ENCODE peak calls at places on chromosomes 13 and 19, in eight cellular contexts. Q, I, J, L, U, S, G and F are unnamed samples.

GRCh38 chr19:14318873-14319272 is 62.4 kb upstream of the ADGRE5 start:
- DNase-seq in Q (no peak), I (no peak), J (no peak), L (no peak), U (no peak), S (no peak), G (no peak), F (peak)

GRCh38 chr13:28744656-28745055 is 25.9 kb upstream of the SLC46A3 start:
- DNase-seq in Q (no peak), I (no peak), J (no peak), L (no peak), U (no peak), S (no peak), G (no peak), F (peak)

GRCh38 chr13:39266426-39266825 is 228.2 kb downstream of the NHLRC3 start:
- DNase-seq in Q (no peak), I (no peak), J (no peak), L (no peak), U (no peak), S (no peak), G (no peak), F (no peak)

GRCh38 chr13:105572401-105572800 is 963.1 kb downstream of the EFNB2 start:
- DNase-seq in Q (no peak), I (no peak), J (no peak), L (no peak), U (no peak), S (no peak), G (no peak), F (no peak)

GRCh38 chr19:45276284-45276687 is 25.2 kb downstream of the MARK4 start:
- DNase-seq in Q (no peak), I (no peak), J (no peak), L (no peak), U (no peak), S (no peak), G (no peak), F (no peak)

GRCh38 chr13:36848228-36848982 is 29.4 kb downstream of the RFXAP start:
- DNase-seq in Q (no peak), I (peak), J (no peak), L (no peak), U (no peak), S (no peak), G (no peak), F (peak)

GRCh38 chr13:111279253-111279652 is 41.2 kb upstream of the TEX29 start:
- DNase-seq in Q (no peak), I (no peak), J (no peak), L (no peak), U (no peak), S (no peak), G (no peak), F (no peak)

GRCh38 chr13:101596803-101597202 is 144.3 kb downstream of the ITGBL1 start:
- DNase-seq in Q (no peak), I (no peak), J (no peak), L (no peak), U (no peak), S (no peak), G (no peak), F (no peak)

GRCh38 chr19:4676955-4677731 is 7.0 kb upstream of the MYDGF start:
- DNase-seq in Q (no peak), I (peak), J (no peak), L (no peak), U (no peak), S (no peak), G (no peak), F (peak)

GRCh38 chr13:89784161-89784809 is 1563.2 kb upstream of the MIR17HG start:
- DNase-seq in Q (no peak), I (no peak), J (no peak), L (peak), U (no peak), S (no peak), G (no peak), F (no peak)

GRCh38 chr19:10113964-10114650 is 2.6 kb downstream of the P2RY11 start:
- DNase-seq in Q (no peak), I (no peak), J (no peak), L (peak), U (no peak), S (no peak), G (no peak), F (peak)

GRCh38 chr13:79775830-79776229 is 294.9 kb downstream of the NDFIP2 start:
- DNase-seq in Q (no peak), I (no peak), J (no peak), L (no peak), U (no peak), S (no peak), G (no peak), F (peak)

GRCh38 chr19:7904074-7905020 is 670 bp downstream of the MAP2K7 start:
- DNase-seq in Q (no peak), I (peak), J (peak), L (peak), U (peak), S (peak), G (peak), F (peak)

GRCh38 chr19:34316741-34317241 is 48.2 kb upstream of the GPI start:
- DNase-seq in Q (no peak), I (no peak), J (no peak), L (no peak), U (no peak), S (no peak), G (no peak), F (no peak)

GRCh38 chr13:113623491-113624234 is 34.3 kb downstream of the ATP4B start:
- DNase-seq in Q (no peak), I (no peak), J (no peak), L (peak), U (no peak), S (no peak), G (no peak), F (no peak)

GRCh38 chr13:67343777-67344176 is 113.6 kb upstream of the PCDH9 start:
- DNase-seq in Q (no peak), I (no peak), J (no peak), L (no peak), U (no peak), S (no peak), G (no peak), F (no peak)

GRCh38 chr19:45249261-45250033 is 1.6 kb upstream of the MARK4 start:
- DNase-seq in Q (no peak), I (peak), J (no peak), L (no peak), U (no peak), S (no peak), G (no peak), F (no peak)

GRCh38 chr19:43658001-43658400 is 12.0 kb downstream of the PLAUR start:
- DNase-seq in Q (no peak), I (no peak), J (no peak), L (no peak), U (no peak), S (no peak), G (no peak), F (no peak)

GRCh38 chr13:96844195-96844594 is 150.1 kb downstream of the OXGR1 start:
- DNase-seq in Q (no peak), I (no peak), J (no peak), L (no peak), U (no peak), S (no peak), G (no peak), F (no peak)

GRCh38 chr13:98129059-98129741 is 13.7 kb upstream of the FARP1 start:
- DNase-seq in Q (no peak), I (no peak), J (no peak), L (no peak), U (no peak), S (no peak), G (no peak), F (no peak)

GRCh38 chr19:32877977-32878745 is 8.6 kb upstream of the SLC7A9 start:
- DNase-seq in Q (no peak), I (no peak), J (no peak), L (no peak), U (no peak), S (no peak), G (no peak), F (no peak)

GRCh38 chr13:76890036-76890435 is 3.8 kb upstream of the KCTD12 start:
- DNase-seq in Q (no peak), I (no peak), J (no peak), L (no peak), U (no peak), S (no peak), G (no peak), F (no peak)

GRCh38 chr13:66492479-66492878 is 737.7 kb downstream of the PCDH9 start:
- DNase-seq in Q (no peak), I (no peak), J (no peak), L (no peak), U (no peak), S (no peak), G (no peak), F (peak)

GRCh38 chr13:80979035-80979641 is 638.2 kb upstream of the SPRY2 start:
- DNase-seq in Q (no peak), I (peak), J (no peak), L (no peak), U (no peak), S (no peak), G (no peak), F (peak)

GRCh38 chr19:20661150-20661819 is at the start of gene ZNF626:
- DNase-seq in Q (peak), I (peak), J (peak), L (peak), U (peak), S (peak), G (peak), F (peak)

GRCh38 chr19:18418034-18418724 is 1.0 kb upstream of the SSBP4 start:
- DNase-seq in Q (no peak), I (peak), J (no peak), L (peak), U (no peak), S (no peak), G (no peak), F (peak)

GRCh38 chr19:5018224-5019015 is 49.5 kb downstream of the KDM4B start:
- DNase-seq in Q (no peak), I (no peak), J (no peak), L (no peak), U (no peak), S (no peak), G (no peak), F (no peak)

GRCh38 chr19:44748426-44749254 is at the start of gene BCL3:
- DNase-seq in Q (peak), I (peak), J (peak), L (peak), U (peak), S (peak), G (peak), F (peak)

GRCh38 chr13:24033527-24034302 is 126.8 kb upstream of the SPATA13 start:
- DNase-seq in Q (no peak), I (no peak), J (no peak), L (no peak), U (no peak), S (no peak), G (no peak), F (no peak)

GRCh38 chr19:9008667-9009066 is 1.5 kb downstream of the MUC16 start:
- DNase-seq in Q (no peak), I (no peak), J (no peak), L (no peak), U (no peak), S (no peak), G (no peak), F (no peak)

GRCh38 chr13:41785402-41786142 is 175.3 kb downstream of the VWA8 start:
- DNase-seq in Q (no peak), I (no peak), J (no peak), L (no peak), U (no peak), S (no peak), G (no peak), F (no peak)

GRCh38 chr19:10043286-10043927 is 30.1 kb downstream of the RDH8 start:
- DNase-seq in Q (no peak), I (no peak), J (no peak), L (no peak), U (no peak), S (no peak), G (no peak), F (no peak)

GRCh38 chr13:113046883-113047244 is 58.7 kb upstream of the F7 start:
- DNase-seq in Q (no peak), I (no peak), J (no peak), L (no peak), U (no peak), S (no peak), G (no peak), F (no peak)

GRCh38 chr13:32216281-32216680 is 98.9 kb downstream of the ZAR1L start:
- DNase-seq in Q (no peak), I (no peak), J (no peak), L (no peak), U (no peak), S (no peak), G (no peak), F (no peak)

GRCh38 chr13:32247887-32248286 is 67.3 kb downstream of the ZAR1L start:
- DNase-seq in Q (no peak), I (no peak), J (no peak), L (no peak), U (no peak), S (no peak), G (no peak), F (no peak)

GRCh38 chr19:29040291-29040690 is 172.7 kb downstream of the UQCRFS1 start:
- DNase-seq in Q (no peak), I (no peak), J (no peak), L (no peak), U (no peak), S (no peak), G (no peak), F (no peak)